ENCODE peak calls at places on chromosome 15, in ten cellular contexts. I, D, X, O, A, N, H, E, F and K are unnamed samples.
A peak's percentile ranks its signal among the peaks of the same experiment; 100 is the strongest.

GRCh38 chr15:69016021-69016595 is 1.6 kb downstream of the NOX5 start:
- DNase-seq in I (no peak), O (no peak), D (no peak), A (no peak), F (no peak), X (no peak), H (no peak), E (no peak), N (no peak), K (no peak)

GRCh38 chr15:51499379-51499976 is 123.1 kb downstream of the DMXL2 start:
- DNase-seq in F (no peak), A (no peak), D (no peak), E (peak; percentile 31), H (no peak), X (no peak), I (no peak), O (no peak), N (no peak), K (peak; percentile 41)

GRCh38 chr15:78369161-78369560 is 29.0 kb downstream of the CRABP1 start:
- DNase-seq in D (no peak), E (no peak), H (no peak), N (no peak), A (no peak), X (no peak), F (no peak), I (no peak), O (no peak), K (no peak)

GRCh38 chr15:33067456-33067855 is 127.1 kb downstream of the FMN1 start:
- DNase-seq in I (no peak), X (no peak), O (no peak), D (no peak), E (no peak), H (no peak), N (no peak), F (no peak), A (no peak), K (no peak)

GRCh38 chr15:62711691-62712454 is 330.7 kb upstream of the TPM1 start:
- DNase-seq in N (no peak), A (no peak), I (no peak), H (no peak), O (no peak), X (no peak), E (no peak), D (no peak), F (no peak), K (no peak)

GRCh38 chr15:100275641-100276040 is 66.1 kb downstream of the ADAMTS17 start:
- DNase-seq in O (no peak), A (no peak), H (no peak), F (no peak), E (no peak), N (no peak), X (no peak), I (no peak), D (no peak), K (no peak)

GRCh38 chr15:72859023-72859756 is 75.6 kb upstream of the ADPGK start:
- DNase-seq in I (no peak), A (no peak), X (no peak), D (no peak), N (no peak), O (no peak), H (no peak), E (no peak), F (no peak), K (no peak)

GRCh38 chr15:89450076-89451006 is 46.0 kb downstream of the RHCG start:
- DNase-seq in X (no peak), I (no peak), H (no peak), F (no peak), E (no peak), O (no peak), A (no peak), N (no peak), D (no peak), K (no peak)

GRCh38 chr15:77753238-77753873 is 120.6 kb upstream of the LINGO1 start:
- DNase-seq in X (no peak), O (no peak), D (no peak), H (no peak), A (no peak), E (no peak), I (peak; percentile 78), N (no peak), F (no peak), K (no peak)

GRCh38 chr15:31214864-31215489 is 111.7 kb upstream of the KLF13 start:
- DNase-seq in A (peak; percentile 74), X (no peak), D (no peak), O (no peak), E (no peak), F (no peak), I (no peak), H (peak; percentile 77), N (no peak), K (no peak)

GRCh38 chr15:31799711-31800321 is 230.5 kb upstream of the CHRNA7 start:
- DNase-seq in D (no peak), A (no peak), I (no peak), F (no peak), E (no peak), N (no peak), H (no peak), X (no peak), O (no peak), K (no peak)

GRCh38 chr15:70281811-70282307 is 184.1 kb upstream of the TLE3 start:
- DNase-seq in A (no peak), H (no peak), E (no peak), N (no peak), X (no peak), O (no peak), D (no peak), F (no peak), I (no peak), K (peak; percentile 8)

GRCh38 chr15:57198654-57199241 is 177.6 kb upstream of the CGNL1 start:
- DNase-seq in H (no peak), D (peak; percentile 89), X (no peak), A (no peak), N (peak; percentile 69), I (no peak), F (no peak), E (no peak), O (peak; percentile 80), K (no peak)

GRCh38 chr15:66842710-66843441 is 140.8 kb downstream of the SMAD6 start:
- DNase-seq in N (no peak), H (peak; percentile 96), F (no peak), X (no peak), D (no peak), E (peak; percentile 41), A (peak; percentile 90), O (no peak), I (no peak), K (peak; percentile 24)

GRCh38 chr15:42226648-42227047 is 18.5 kb upstream of the VPS39 start:
- DNase-seq in D (no peak), O (no peak), F (no peak), N (no peak), A (no peak), X (no peak), H (no peak), E (no peak), I (no peak), K (no peak)

GRCh38 chr15:39720721-39721611 is 61.7 kb downstream of the FSIP1 start:
- DNase-seq in E (no peak), F (no peak), A (no peak), I (no peak), H (no peak), O (no peak), X (no peak), N (no peak), D (no peak), K (no peak)

GRCh38 chr15:47507221-47507985 is 209.9 kb upstream of the SEMA6D start:
- DNase-seq in E (no peak), I (no peak), H (no peak), X (no peak), O (no peak), N (no peak), D (no peak), F (no peak), A (no peak), K (no peak)

GRCh38 chr15:58490405-58491150 is 58.8 kb downstream of the LIPC start:
- DNase-seq in D (no peak), I (no peak), H (peak; percentile 88), F (no peak), E (no peak), O (no peak), A (no peak), N (no peak), X (peak; percentile 9), K (no peak)

GRCh38 chr15:74156678-74157411 is 16.7 kb upstream of the ISLR start:
- DNase-seq in D (peak; percentile 44), O (no peak), E (no peak), X (no peak), H (peak; percentile 58), N (no peak), A (peak; percentile 57), F (no peak), I (no peak), K (no peak)

GRCh38 chr15:83767786-83768185 is 113.9 kb downstream of the ADAMTSL3 start:
- DNase-seq in N (no peak), D (no peak), O (no peak), A (no peak), X (no peak), E (no peak), I (no peak), H (no peak), F (no peak), K (no peak)

GRCh38 chr15:39413558-39413957 is 167.3 kb upstream of the THBS1 start:
- DNase-seq in N (no peak), A (no peak), O (no peak), H (no peak), F (no peak), D (no peak), E (no peak), I (no peak), X (no peak), K (no peak)

GRCh38 chr15:92898988-92899909 is 875 bp upstream of the CHD2 start:
- DNase-seq in X (no peak), H (no peak), E (no peak), N (no peak), D (peak; percentile 44), O (no peak), A (no peak), I (no peak), F (no peak), K (no peak)

GRCh38 chr15:43239732-43240491 is 19.1 kb upstream of the EPB42 start:
- DNase-seq in N (no peak), X (no peak), E (no peak), H (no peak), F (no peak), I (no peak), D (no peak), O (no peak), A (no peak), K (no peak)